ENCODE peak calls at places on chromosomes 7 and 10, in four cellular contexts. J is A549, R is HCT116, P is K562. S is an unnamed sample.

GRCh38 chr10:3861785-3862184 is 76.8 kb upstream of the KLF6 start:
- DNase-seq in R (no peak), P (no peak), J (no peak), S (no peak)

GRCh38 chr10:119362122-119362521 is 154.8 kb downstream of the GRK5 start:
- DNase-seq in P (no peak), R (no peak), J (no peak), S (no peak)

GRCh38 chr7:28953628-28954027 is 4.5 kb downstream of the TRIL start:
- DNase-seq in J (no peak), R (no peak), P (no peak), S (no peak)

GRCh38 chr7:76155938-76156337 is 45.8 kb upstream of the SRRM3 start:
- DNase-seq in J (no peak), P (no peak), R (no peak), S (peak)

GRCh38 chr7:137169282-137169698 is 174.2 kb downstream of the PTN start:
- DNase-seq in R (no peak), J (no peak), P (no peak), S (peak)

GRCh38 chr10:1328951-1329614 is 272.9 kb downstream of the WDR37 start:
- DNase-seq in P (no peak), R (no peak), J (no peak), S (no peak)

GRCh38 chr10:7915923-7916322 is 97.6 kb downstream of the TAF3 start:
- DNase-seq in J (no peak), P (no peak), R (no peak), S (no peak)

GRCh38 chr10:92327445-92328433 is 36.8 kb downstream of the MARCHF5 start:
- DNase-seq in J (no peak), P (no peak), R (no peak), S (no peak)

GRCh38 chr10:58436071-58436470 is 50.9 kb downstream of the TFAM start:
- DNase-seq in J (no peak), R (peak), P (no peak), S (peak)

GRCh38 chr7:138282997-138283396 is 177.1 kb upstream of the TRIM24 start:
- DNase-seq in J (no peak), P (no peak), R (no peak), S (no peak)

GRCh38 chr7:33757563-33758165 is 147.7 kb upstream of the BMPER start:
- DNase-seq in P (peak), R (no peak), J (peak), S (peak)

GRCh38 chr7:154905615-154906014 is 97.3 kb downstream of the PAXIP1 start:
- DNase-seq in J (no peak), P (no peak), R (no peak), S (no peak)

GRCh38 chr10:101047961-101048892 is 13.6 kb upstream of the KAZALD1 start:
- DNase-seq in J (no peak), R (no peak), P (no peak), S (no peak)

GRCh38 chr7:150380463-150380862 is 1.3 kb downstream of the ZNF775 start:
- DNase-seq in P (no peak), R (no peak), J (no peak), S (no peak)

GRCh38 chr10:691216-691615 is 1.7 kb upstream of the DIP2C start:
- DNase-seq in P (no peak), R (no peak), J (no peak), S (no peak)

GRCh38 chr7:36299882-36300341 is 89.8 kb upstream of the ANLN start:
- DNase-seq in J (no peak), P (no peak), R (no peak), S (no peak)

GRCh38 chr7:8295638-8296361 is 33.8 kb upstream of the ICA1 start:
- DNase-seq in P (peak), R (peak), J (peak), S (peak)

GRCh38 chr7:43869898-43870240 is 552 bp upstream of the MRPS24 start:
- DNase-seq in R (no peak), P (peak), J (peak), S (peak)

GRCh38 chr10:27893320-27894014 is 105.4 kb downstream of the ODAD2 start:
- DNase-seq in P (no peak), J (no peak), R (peak), S (no peak)

GRCh38 chr10:54985732-54986131 is 184.7 kb upstream of the PCDH15 start:
- DNase-seq in R (no peak), P (no peak), J (no peak), S (peak)

GRCh38 chr7:2713978-2714377 is 26.0 kb downstream of the AMZ1 start:
- DNase-seq in J (no peak), P (no peak), R (no peak), S (no peak)

GRCh38 chr7:2714636-2715035 is 26.6 kb downstream of the AMZ1 start:
- DNase-seq in P (no peak), J (no peak), R (no peak), S (no peak)

GRCh38 chr7:2716488-2716887 is 28.5 kb downstream of the AMZ1 start:
- DNase-seq in P (no peak), R (no peak), J (no peak), S (no peak)

GRCh38 chr7:2716906-2717292 is 28.9 kb downstream of the AMZ1 start:
- DNase-seq in J (no peak), R (no peak), P (no peak), S (no peak)

DNA sequence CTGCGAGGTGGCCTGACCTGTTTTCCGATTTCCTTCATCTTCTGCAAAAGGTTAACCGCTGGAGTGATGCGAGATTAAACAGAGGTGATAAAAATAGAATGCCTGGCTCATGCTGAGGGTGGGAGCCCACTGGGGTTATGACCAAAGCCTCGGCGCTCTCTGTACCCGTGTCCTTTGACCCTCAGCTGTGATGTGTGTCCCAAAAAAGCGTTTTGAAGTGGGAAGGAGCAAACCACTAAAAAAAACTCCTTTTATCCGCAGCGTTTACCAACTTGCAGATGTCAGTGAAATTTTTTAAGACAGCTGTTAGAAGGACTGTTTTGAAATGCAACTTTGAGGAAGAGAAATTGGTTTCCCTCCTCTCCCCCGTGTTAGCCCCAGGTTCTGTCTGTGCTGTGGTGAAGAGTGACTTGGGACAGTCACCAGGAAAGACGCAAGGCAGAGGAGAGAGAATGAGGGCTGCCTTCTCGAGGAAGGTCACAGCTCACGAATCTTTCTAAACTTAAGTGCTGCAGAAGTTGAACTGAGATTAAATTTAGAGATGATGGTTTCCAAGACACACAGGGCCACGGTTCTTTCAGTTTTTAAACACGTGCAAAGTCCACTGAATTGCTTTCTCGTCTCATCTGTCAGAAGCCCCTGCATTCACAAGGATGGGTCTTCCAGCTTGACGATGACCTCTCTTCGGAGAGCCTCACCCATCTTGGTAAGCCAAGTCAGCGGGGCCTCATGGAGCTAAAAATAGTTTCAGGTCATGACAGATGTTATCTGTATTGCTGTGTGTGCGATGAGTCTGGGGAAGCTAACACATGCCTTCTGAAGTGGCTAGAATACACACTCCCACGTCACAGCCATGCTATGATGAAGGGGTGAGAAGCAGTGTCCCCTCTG is 27.6 kb downstream of the AMZ1 start:
- DNase-seq in P (no peak), J (no peak), R (no peak), S (peak)
- TF ChIP-seq MAX in P (peak), J (no peak), R (no peak), S (no peak)

DNA sequence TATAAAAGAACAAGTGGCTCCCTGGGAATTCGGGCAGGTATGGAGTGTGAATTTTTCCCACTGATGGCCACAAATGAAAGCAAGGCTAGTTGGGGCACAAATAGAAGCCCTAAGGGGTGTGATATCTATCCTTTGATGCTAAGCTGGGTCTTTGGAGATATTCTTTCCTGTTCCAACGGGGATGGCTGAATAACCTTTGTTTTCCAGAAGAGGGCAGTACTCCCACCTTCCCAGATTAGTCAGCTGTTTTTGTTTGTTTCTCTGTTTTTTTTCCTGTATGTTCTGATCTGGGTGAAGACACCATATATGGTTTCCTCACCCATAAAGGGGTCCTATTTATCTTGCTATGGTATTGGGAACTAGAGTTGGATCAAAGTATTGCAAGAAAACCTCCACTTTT is 947.7 kb upstream of the SORCS1 start:
- DNase-seq in R (no peak), J (no peak), P (no peak), S (peak)
- TF ChIP-seq CTCF in R (peak), J (no peak), P (no peak), S (peak)

GRCh38 chr10:34206602-34207268 is 608.4 kb downstream of the PARD3 start:
- DNase-seq in R (no peak), J (no peak), P (no peak), S (no peak)

GRCh38 chr10:34205452-34205851 is 609.6 kb downstream of the PARD3 start:
- DNase-seq in J (no peak), R (no peak), P (no peak), S (peak)

GRCh38 chr10:34203966-34204630 is 611.0 kb downstream of the PARD3 start:
- DNase-seq in P (no peak), R (no peak), J (no peak), S (no peak)

GRCh38 chr10:34206078-34206477 is 609.0 kb downstream of the PARD3 start:
- DNase-seq in J (no peak), P (peak), R (no peak), S (no peak)

DNA sequence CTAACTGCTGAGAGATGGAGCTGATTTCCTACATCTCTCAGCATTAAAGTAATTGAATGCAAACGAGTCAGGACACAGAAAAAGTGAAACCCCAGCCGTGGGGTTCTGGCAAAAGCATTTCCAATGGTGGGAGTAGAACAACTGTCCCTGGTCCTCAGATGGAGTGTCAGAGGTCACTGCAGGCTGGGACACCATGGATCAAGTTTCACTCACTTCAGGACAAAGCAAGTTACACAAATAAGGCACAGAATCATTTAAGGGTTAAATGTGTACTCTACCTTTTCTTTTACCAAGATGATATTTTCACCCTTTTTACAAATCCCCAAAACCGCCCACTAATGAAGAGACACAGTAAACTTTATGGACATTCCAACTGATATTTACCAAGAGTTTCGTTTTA is 607.7 kb downstream of the PARD3 start:
- DNase-seq in J (no peak), P (no peak), R (no peak), S (no peak)
- H3K4me3 ChIP-seq in J (no peak), P (no peak), R (no peak), S (no peak)

GRCh38 chr7:118372530-118372929 is 148.0 kb downstream of the ANKRD7 start:
- DNase-seq in J (no peak), P (peak), R (no peak), S (peak)
- TF ChIP-seq MAX in J (no peak), P (no peak), R (no peak), S (no peak)

GRCh38 chr10:61320996-61321395 is 132.2 kb downstream of the TMEM26 start:
- DNase-seq in J (no peak), P (no peak), R (no peak), S (no peak)
- TF ChIP-seq CTCF in J (no peak), P (no peak), R (no peak), S (no peak)

GRCh38 chr7:54728411-54728810 is 30.6 kb downstream of the SEC61G start:
- DNase-seq in R (no peak), J (no peak), P (no peak), S (no peak)

GRCh38 chr7:54722026-54722425 is 37.0 kb downstream of the SEC61G start:
- DNase-seq in R (no peak), P (no peak), J (no peak), S (no peak)

GRCh38 chr7:54729096-54729495 is 29.9 kb downstream of the SEC61G start:
- DNase-seq in R (no peak), J (no peak), P (no peak), S (no peak)

GRCh38 chr7:54722502-54722901 is 36.5 kb downstream of the SEC61G start:
- DNase-seq in R (no peak), P (no peak), J (no peak), S (no peak)

DNA sequence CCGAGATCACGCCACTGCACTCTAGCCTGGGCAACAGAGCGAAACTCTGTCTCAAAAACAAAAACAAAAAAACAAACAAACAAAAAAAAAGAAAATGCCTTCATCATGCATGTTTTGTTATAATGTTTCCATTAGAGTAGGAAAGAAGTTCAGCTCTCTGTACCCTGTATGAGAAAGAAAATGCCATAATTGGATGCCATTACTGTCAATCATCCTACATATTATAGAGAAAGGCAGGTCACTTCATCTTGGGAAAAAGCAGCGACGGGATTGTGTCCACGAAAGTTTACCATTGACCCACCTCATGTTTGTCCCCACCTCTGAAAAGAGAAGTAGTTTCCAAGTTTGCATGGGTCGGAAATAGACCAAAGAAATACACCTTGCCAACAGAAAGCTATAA is 33.8 kb downstream of the SEC61G start:
- DNase-seq in R (no peak), P (peak), J (peak), S (no peak)
- H3K4me3 ChIP-seq in R (no peak), P (no peak), J (peak), S (no peak)

S was measured in NB4.